ENCODE peak calls at places on chromosomes 4 and X, in six cellular contexts. One of them, this sample, is unnamed. For H3K4me1, the result is how much of the 10 kb centered on the place peaks cover.

GRCh38 chr4:55393461-55394320 is 2.1 kb upstream of the TMEM165 start:
- DNase-seq in GM23338: no peak
- DNase-seq in heart right ventricle: no peak
- DNase-seq in A549: no peak
- DNase-seq in stomach: no peak
- DNase-seq in DND-41: no peak
- DNase-seq in this sample: no peak

GRCh38 chr4:47373729-47374128 is 89.8 kb downstream of the COMMD8 start:
- DNase-seq in GM23338: no peak
- DNase-seq in heart right ventricle: no peak
- DNase-seq in A549: no peak
- DNase-seq in stomach: no peak
- DNase-seq in DND-41: no peak
- DNase-seq in this sample: peak

GRCh38 chrX:9373789-9374188 is 91.1 kb upstream of the TBL1X start:
- DNase-seq in GM23338: no peak
- DNase-seq in heart right ventricle: no peak
- DNase-seq in A549: no peak
- DNase-seq in stomach: no peak
- DNase-seq in DND-41: no peak
- DNase-seq in this sample: no peak

GRCh38 chr4:127623755-127624087 is 9.0 kb upstream of the INTU start:
- DNase-seq in GM23338: peak
- DNase-seq in heart right ventricle: no peak
- DNase-seq in A549: peak
- DNase-seq in stomach: no peak
- DNase-seq in DND-41: no peak
- DNase-seq in this sample: no peak

GRCh38 chr4:14850374-14851097 is 151.7 kb upstream of the CPEB2 start:
- DNase-seq in GM23338: no peak
- DNase-seq in heart right ventricle: no peak
- DNase-seq in A549: no peak
- DNase-seq in stomach: no peak
- DNase-seq in DND-41: no peak
- DNase-seq in this sample: peak

GRCh38 chr4:1356181-1356998 is 9.4 kb downstream of the UVSSA start:
- DNase-seq in GM23338: peak
- DNase-seq in heart right ventricle: peak
- DNase-seq in A549: peak
- DNase-seq in stomach: peak
- DNase-seq in DND-41: peak
- DNase-seq in this sample: no peak

GRCh38 chrX:132063862-132064261 is 40.8 kb downstream of the STK26 start:
- DNase-seq in GM23338: no peak
- DNase-seq in heart right ventricle: no peak
- DNase-seq in A549: no peak
- DNase-seq in stomach: no peak
- DNase-seq in DND-41: no peak
- DNase-seq in this sample: no peak

GRCh38 chr4:168336837-168337549 is 18.4 kb upstream of the DDX60 start:
- DNase-seq in GM23338: no peak
- DNase-seq in heart right ventricle: no peak
- DNase-seq in A549: no peak
- DNase-seq in stomach: no peak
- DNase-seq in DND-41: no peak
- DNase-seq in this sample: no peak

GRCh38 chr4:26780524-26780923 is 80.1 kb upstream of the STIM2 start:
- DNase-seq in GM23338: no peak
- DNase-seq in heart right ventricle: no peak
- DNase-seq in A549: no peak
- DNase-seq in stomach: no peak
- DNase-seq in DND-41: no peak
- DNase-seq in this sample: peak

GRCh38 chr4:41098093-41098492 is 116.2 kb downstream of the APBB2 start:
- DNase-seq in GM23338: no peak
- DNase-seq in heart right ventricle: no peak
- DNase-seq in A549: no peak
- DNase-seq in stomach: no peak
- DNase-seq in DND-41: no peak
- DNase-seq in this sample: no peak

GRCh38 chrX:68049466-68049865 is 383.8 kb downstream of the OPHN1 start:
- DNase-seq in GM23338: no peak
- DNase-seq in heart right ventricle: no peak
- DNase-seq in A549: no peak
- DNase-seq in stomach: no peak
- DNase-seq in DND-41: no peak
- DNase-seq in this sample: no peak

GRCh38 chrX:134236690-134237362 is at the start of gene CCDC160:
- DNase-seq in GM23338: peak
- DNase-seq in heart right ventricle: peak
- DNase-seq in A549: peak
- DNase-seq in stomach: peak
- DNase-seq in DND-41: no peak
- DNase-seq in this sample: no peak

GRCh38 chrX:128623361-128623760 is 571.2 kb upstream of the ACTRT1 start:
- DNase-seq in GM23338: no peak
- DNase-seq in heart right ventricle: no peak
- DNase-seq in A549: no peak
- DNase-seq in stomach: no peak
- DNase-seq in DND-41: no peak
- DNase-seq in this sample: no peak

GRCh38 chr4:139333046-139333445 is 30.8 kb upstream of the NDUFC1 start:
- DNase-seq in GM23338: no peak
- DNase-seq in heart right ventricle: no peak
- DNase-seq in A549: no peak
- DNase-seq in stomach: no peak
- DNase-seq in DND-41: no peak
- DNase-seq in this sample: peak

GRCh38 chr4:74317616-74318256 is 9.5 kb downstream of the EPGN start:
- DNase-seq in GM23338: no peak
- DNase-seq in heart right ventricle: no peak
- DNase-seq in A549: no peak
- DNase-seq in stomach: no peak
- DNase-seq in DND-41: no peak
- DNase-seq in this sample: no peak

GRCh38 chrX:78307665-78308064 is 19.7 kb downstream of the CYSLTR1 start:
- DNase-seq in GM23338: no peak
- DNase-seq in heart right ventricle: no peak
- DNase-seq in A549: no peak
- DNase-seq in stomach: no peak
- DNase-seq in DND-41: no peak
- DNase-seq in this sample: peak

GRCh38 chrX:43836435-43837184 is 45.6 kb downstream of the MAOB start:
- DNase-seq in GM23338: peak
- DNase-seq in heart right ventricle: no peak
- DNase-seq in A549: peak
- DNase-seq in stomach: no peak
- DNase-seq in DND-41: no peak
- DNase-seq in this sample: no peak

GRCh38 chr4:132062611-132063239 is 1086.4 kb upstream of the PCDH10 start:
- DNase-seq in GM23338: no peak
- DNase-seq in heart right ventricle: no peak
- DNase-seq in A549: no peak
- DNase-seq in stomach: no peak
- DNase-seq in DND-41: no peak
- DNase-seq in this sample: no peak

GRCh38 chr4:113290666-113291065 is 241.2 kb downstream of the ANK2 start:
- DNase-seq in GM23338: no peak
- DNase-seq in heart right ventricle: no peak
- DNase-seq in A549: no peak
- DNase-seq in stomach: no peak
- DNase-seq in DND-41: no peak
- DNase-seq in this sample: no peak
- H3K4me1 ChIP-seq in GM23338: under half
- H3K4me1 ChIP-seq in heart right ventricle: under half
- H3K4me1 ChIP-seq in A549: under half
- H3K4me1 ChIP-seq in stomach: under half
- H3K4me1 ChIP-seq in DND-41: under half
- H3K4me1 ChIP-seq in this sample: under half

GRCh38 chr4:8317474-8317873 is 47.9 kb downstream of the HTRA3 start:
- DNase-seq in GM23338: no peak
- DNase-seq in heart right ventricle: no peak
- DNase-seq in A549: no peak
- DNase-seq in stomach: no peak
- DNase-seq in DND-41: no peak
- DNase-seq in this sample: no peak

GRCh38 chr4:8316251-8316771 is 46.8 kb downstream of the HTRA3 start:
- DNase-seq in GM23338: peak
- DNase-seq in heart right ventricle: no peak
- DNase-seq in A549: no peak
- DNase-seq in stomach: no peak
- DNase-seq in DND-41: no peak
- DNase-seq in this sample: no peak

GRCh38 chr4:8316911-8317351 is 47.4 kb downstream of the HTRA3 start:
- DNase-seq in GM23338: no peak
- DNase-seq in heart right ventricle: no peak
- DNase-seq in A549: no peak
- DNase-seq in stomach: peak
- DNase-seq in DND-41: no peak
- DNase-seq in this sample: no peak

GRCh38 chr4:8314691-8315255 is 45.2 kb downstream of the HTRA3 start:
- DNase-seq in GM23338: no peak
- DNase-seq in heart right ventricle: no peak
- DNase-seq in A549: no peak
- DNase-seq in stomach: peak
- DNase-seq in DND-41: no peak
- DNase-seq in this sample: no peak

GRCh38 chr4:8315343-8316250 is 46.0 kb downstream of the HTRA3 start:
- DNase-seq in GM23338: peak
- DNase-seq in heart right ventricle: no peak
- DNase-seq in A549: peak
- DNase-seq in stomach: peak
- DNase-seq in DND-41: peak
- DNase-seq in this sample: peak
- H3K27ac ChIP-seq in GM23338: no peak
- H3K27ac ChIP-seq in heart right ventricle: peak
- H3K27ac ChIP-seq in A549: peak
- H3K27ac ChIP-seq in stomach: no peak
- H3K27ac ChIP-seq in DND-41: no peak
- H3K27ac ChIP-seq in this sample: no peak

DNA sequence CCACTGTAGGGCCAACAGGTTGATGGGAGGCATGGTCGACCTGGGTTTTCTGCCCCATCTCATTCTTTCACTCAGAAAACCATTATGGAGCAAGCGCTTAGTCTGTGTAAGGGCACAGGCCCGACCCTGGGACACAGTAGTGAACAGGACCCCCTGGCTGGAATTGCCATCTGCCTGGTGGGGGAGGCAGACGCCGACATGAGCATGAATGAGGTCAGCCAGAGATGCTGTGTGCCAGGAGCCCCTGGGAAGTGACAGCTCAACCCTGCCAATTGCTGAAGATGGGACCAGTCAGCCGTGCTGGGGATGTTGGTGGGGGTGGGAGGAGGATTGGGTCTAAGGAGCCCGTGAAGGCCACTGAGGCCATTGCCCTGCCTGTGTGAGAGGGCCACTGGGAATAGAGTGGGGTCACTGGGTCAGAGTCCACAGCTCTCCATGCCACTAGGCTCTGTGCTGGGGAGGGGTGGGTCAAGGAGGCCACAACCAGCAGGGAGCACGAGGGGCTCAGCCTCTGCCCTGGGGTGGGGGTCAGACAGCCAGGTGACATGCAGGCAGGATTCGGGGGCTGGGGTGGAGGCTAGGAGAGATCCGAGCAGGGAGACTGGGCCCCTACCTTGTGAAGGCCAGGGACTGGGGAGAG is 31.0 kb downstream of the ZNF185 start:
- DNase-seq in GM23338: no peak
- DNase-seq in heart right ventricle: no peak
- DNase-seq in A549: no peak
- DNase-seq in stomach: no peak
- DNase-seq in DND-41: no peak
- DNase-seq in this sample: no peak
- TF ChIP-seq CTCF in GM23338: no peak
- TF ChIP-seq CTCF in heart right ventricle: no peak
- TF ChIP-seq CTCF in A549: no peak
- TF ChIP-seq CTCF in stomach: no peak
- TF ChIP-seq CTCF in DND-41: no peak
- TF ChIP-seq CTCF in this sample: no peak

GRCh38 chr4:118774321-118774720 is 61.6 kb downstream of the SEC24D start:
- DNase-seq in GM23338: no peak
- DNase-seq in heart right ventricle: no peak
- DNase-seq in A549: no peak
- DNase-seq in stomach: no peak
- DNase-seq in DND-41: no peak
- DNase-seq in this sample: no peak
- H3K4me1 ChIP-seq in GM23338: under half
- H3K4me1 ChIP-seq in heart right ventricle: half or more
- H3K4me1 ChIP-seq in A549: under half
- H3K4me1 ChIP-seq in stomach: half or more
- H3K4me1 ChIP-seq in DND-41: under half
- H3K4me1 ChIP-seq in this sample: half or more